ENCODE peak calls at places on chromosomes 13 and 19, in five cellular contexts. F is endothelial cell of umbilical vein, S is aorta, K is body of pancreas, C is tibial artery. B is an unnamed sample. For H3K4me1, the result is how much of the 10 kb centered on the place peaks cover.

GRCh38 chr13:98549006-98549727 is 27.7 kb downstream of the STK24 start:
- DNase-seq in F (no peak), S (no peak), K (no peak), C (no peak), B (no peak)

GRCh38 chr19:15283141-15283885 is 49.0 kb downstream of the BRD4 start:
- DNase-seq in F (no peak), S (peak), K (no peak), C (peak), B (no peak)

GRCh38 chr19:47430041-47430802 is 10.9 kb upstream of the MEIS3 start:
- DNase-seq in F (peak), S (no peak), K (peak), C (no peak), B (no peak)

GRCh38 chr13:31442605-31443004 is 242.8 kb downstream of the B3GLCT start:
- DNase-seq in F (no peak), S (no peak), K (no peak), C (no peak), B (no peak)

GRCh38 chr19:10000171-10000826 is 10.0 kb downstream of the COL5A3 start:
- DNase-seq in F (peak), S (peak), K (peak), C (peak), B (peak)

GRCh38 chr13:93411281-93411680 is 184.7 kb downstream of the GPC6 start:
- DNase-seq in F (no peak), S (no peak), K (no peak), C (no peak), B (no peak)

GRCh38 chr19:19006213-19006612 is 27.1 kb downstream of the SUGP2 start:
- DNase-seq in F (no peak), S (no peak), K (no peak), C (no peak), B (no peak)

GRCh38 chr19:35557539-35558399 is 5.7 kb downstream of the ATP4A start:
- DNase-seq in F (peak), S (peak), K (peak), C (no peak), B (peak)

GRCh38 chr19:17869114-17869608 is 2.6 kb upstream of the SLC5A5 start:
- DNase-seq in F (no peak), S (no peak), K (no peak), C (no peak), B (no peak)

GRCh38 chr13:104920091-104920490 is 1615.4 kb downstream of the EFNB2 start:
- DNase-seq in F (no peak), S (no peak), K (no peak), C (no peak), B (no peak)

GRCh38 chr19:36112678-36113077 is 1.7 kb downstream of the OVOL3 start:
- DNase-seq in F (no peak), S (no peak), K (no peak), C (no peak), B (no peak)

GRCh38 chr13:30051531-30052060 is 201.2 kb upstream of the UBL3 start:
- DNase-seq in F (no peak), S (no peak), K (no peak), C (no peak), B (no peak)

GRCh38 chr13:73073050-73073449 is 14.2 kb downstream of the KLF5 start:
- DNase-seq in F (no peak), S (no peak), K (no peak), C (no peak), B (no peak)

GRCh38 chr13:69324109-69324886 is 783.3 kb upstream of the ATXN8OS start:
- DNase-seq in F (no peak), S (no peak), K (no peak), C (no peak), B (no peak)

DNA sequence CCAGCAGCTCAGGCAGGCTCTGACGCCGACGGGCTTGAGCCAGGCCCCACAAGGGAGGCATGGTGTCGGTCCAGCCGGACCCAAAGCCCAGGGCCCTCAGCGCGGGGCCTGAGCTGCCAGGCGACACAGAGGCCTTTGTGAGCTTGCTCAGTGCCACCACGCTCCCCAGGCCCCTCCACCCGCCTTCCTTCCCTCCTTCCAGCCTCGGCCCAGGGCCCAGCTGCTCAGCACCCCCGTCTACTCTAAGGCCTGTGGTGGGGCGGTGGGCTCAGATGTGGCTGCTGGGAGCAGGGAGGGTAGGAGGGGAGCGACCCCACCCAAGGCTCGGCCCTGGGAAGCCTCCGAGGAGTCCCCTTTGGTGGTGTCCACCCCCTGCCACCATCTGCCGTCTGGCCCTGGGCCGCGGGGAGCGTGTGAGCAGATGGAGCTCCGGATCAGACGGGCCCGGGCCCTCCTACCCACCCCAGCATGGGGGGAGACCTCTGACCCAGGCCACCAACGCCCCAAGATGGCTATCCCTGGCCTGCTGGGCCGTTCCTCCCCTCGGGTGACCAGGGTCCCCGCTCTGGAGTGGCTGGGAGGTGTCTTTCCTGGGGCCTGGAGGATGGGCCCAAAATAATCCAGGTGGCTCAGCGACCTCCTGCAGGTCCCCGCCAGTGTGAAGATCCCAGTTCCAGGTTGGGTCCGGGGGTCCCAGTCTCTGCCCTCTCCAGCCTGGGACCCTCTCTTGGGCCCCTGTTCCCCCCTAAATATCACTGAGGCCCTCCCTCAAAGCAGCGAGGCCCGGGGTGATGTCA is 7.8 kb downstream of the ZBTB7A start:
- DNase-seq in F (no peak), S (peak), K (no peak), C (no peak), B (no peak)
- H3K4me3 ChIP-seq in F (no peak), S (no peak), K (no peak), C (peak), B (no peak)

DNA sequence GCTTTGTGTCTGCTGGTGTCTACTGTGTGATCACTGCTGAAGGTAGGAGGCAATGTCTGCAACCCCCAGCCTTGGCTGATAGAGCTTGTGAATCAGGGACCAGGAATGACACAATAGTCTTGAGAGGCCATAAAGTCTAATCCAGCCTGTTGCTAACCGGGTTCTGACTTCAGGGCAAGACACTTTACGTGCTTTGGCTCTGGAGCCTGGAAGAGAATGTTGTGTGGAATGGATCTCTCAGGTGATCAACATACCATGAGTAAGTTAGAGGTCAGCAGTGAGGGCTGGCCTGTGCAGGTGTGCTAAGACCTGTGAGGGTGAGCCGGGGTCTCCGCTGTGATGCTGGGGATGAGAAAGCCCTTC is 5.6 kb downstream of the COL4A2 start:
- DNase-seq in F (no peak), S (no peak), K (no peak), C (no peak), B (no peak)
- H3K4me1 ChIP-seq in F (under half), S (under half), K (under half), C (half or more), B (under half)

GRCh38 chr13:25180795-25181537 is 8.9 kb upstream of the AMER2 start:
- DNase-seq in F (no peak), S (no peak), K (no peak), C (no peak), B (no peak)
- H3K4me3 ChIP-seq in F (no peak), S (no peak), K (no peak), C (no peak), B (no peak)

GRCh38 chr19:2254052-2254872 is 2.0 kb downstream of the JSRP1 start:
- DNase-seq in F (peak), S (no peak), K (no peak), C (no peak), B (no peak)
- H3K4me1 ChIP-seq in F (under half), S (under half), K (under half), C (under half), B (under half)

DNA sequence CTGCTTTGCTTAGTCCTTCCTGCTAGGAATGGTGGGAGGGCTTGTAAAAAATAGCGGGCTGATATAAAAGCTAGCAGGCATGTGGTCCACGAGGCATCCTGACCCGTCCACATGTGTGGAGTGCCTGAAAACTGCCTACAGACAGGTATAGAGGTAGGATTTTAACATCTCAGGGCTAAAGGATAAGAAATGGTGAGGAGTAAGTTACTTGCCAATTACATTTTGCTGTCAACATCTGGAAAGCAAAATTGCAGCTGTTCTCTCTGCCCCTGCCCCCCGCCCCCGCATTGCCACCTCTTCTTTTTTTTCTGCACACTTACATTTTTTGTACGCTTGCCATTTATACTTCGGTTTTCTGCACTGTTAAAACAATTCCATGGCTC is 21.0 kb downstream of the NFIX start:
- DNase-seq in F (no peak), S (no peak), K (no peak), C (no peak), B (no peak)
- H3K4me3 ChIP-seq in F (no peak), S (no peak), K (no peak), C (peak), B (no peak)

GRCh38 chr19:11418518-11419506 is at the start of gene RGL3:
- DNase-seq in F (no peak), S (peak), K (peak), C (peak), B (peak)
- H3K4me1 ChIP-seq in F (under half), S (under half), K (under half), C (under half), B (under half)

DNA sequence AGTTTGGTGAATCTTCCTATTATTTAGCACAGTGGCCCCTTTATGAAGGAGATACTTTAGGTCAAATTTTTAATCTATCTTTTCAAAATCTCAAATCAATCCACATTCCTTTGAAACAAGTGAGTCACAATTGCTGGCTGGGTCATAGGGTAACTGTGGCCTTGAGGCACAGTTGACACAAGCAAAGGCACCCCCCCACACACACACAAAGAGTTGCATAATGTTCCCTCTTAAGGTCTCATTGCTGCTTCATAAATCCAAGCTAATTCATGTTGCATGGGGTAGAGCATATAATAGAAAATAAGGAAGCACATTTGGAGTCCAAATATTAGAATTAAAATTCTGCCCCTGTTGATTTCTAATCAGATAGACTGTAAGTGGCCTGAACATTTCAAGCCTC is 171.5 kb downstream of the DLEU7 start:
- DNase-seq in F (no peak), S (no peak), K (peak), C (peak), B (no peak)
- H3K4me3 ChIP-seq in F (no peak), S (no peak), K (no peak), C (no peak), B (no peak)

DNA sequence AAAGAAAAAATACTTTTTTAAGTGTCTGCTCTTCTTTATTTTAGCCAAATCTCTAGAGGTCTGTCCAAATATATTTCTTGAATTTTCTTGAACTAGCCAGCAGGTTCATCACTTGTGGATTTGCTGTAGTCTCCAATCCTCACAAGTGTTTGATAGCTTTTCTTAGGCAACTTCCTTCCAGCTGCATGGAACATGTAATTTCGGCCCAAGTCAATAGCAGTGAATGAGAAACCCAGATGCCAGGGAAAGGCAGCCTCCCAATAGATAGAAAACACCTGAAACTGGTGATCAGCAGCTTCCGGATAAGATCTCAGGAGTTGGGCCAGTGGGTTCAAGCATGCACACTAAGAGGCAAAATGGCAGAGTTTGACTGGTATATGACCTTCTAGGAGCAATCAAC is 15.5 kb upstream of the RNASEH2B start:
- DNase-seq in F (no peak), S (no peak), K (no peak), C (no peak), B (no peak)
- H3K4me1 ChIP-seq in F (under half), S (under half), K (under half), C (under half), B (under half)

DNA sequence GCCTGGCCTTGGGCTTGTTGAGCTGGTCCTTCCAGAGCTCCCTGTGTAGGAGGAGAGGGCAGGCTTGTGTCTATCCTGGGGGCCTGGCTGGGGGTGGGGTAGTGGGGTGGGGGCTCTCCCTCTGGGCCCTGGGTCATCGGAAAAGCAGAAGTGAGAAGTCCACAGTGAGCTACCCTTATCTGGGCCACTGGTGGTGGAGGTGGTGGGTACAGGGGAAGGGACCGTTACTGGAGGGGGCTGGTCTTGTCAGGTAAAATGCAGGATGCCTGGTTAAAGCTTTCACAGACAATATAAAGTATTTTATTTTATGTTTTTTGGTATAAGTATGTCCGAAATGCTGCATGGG is 338 bp upstream of the SIGLEC10 start:
- DNase-seq in F (no peak), S (no peak), K (no peak), C (no peak), B (no peak)
- H3K4me3 ChIP-seq in F (no peak), S (no peak), K (no peak), C (no peak), B (no peak)